ENCODE peak calls at places on chromosomes 13 and 19, in eight cellular contexts. N is IMR-90, B is HepG2, Z is SK-N-SH, S is GM12878, U is A549, A is K562, M is H1. V is an unnamed sample.

GRCh38 chr19:13644648-13645047 is 119.7 kb upstream of the MRI1 start:
- DNase-seq in N (no peak), B (no peak), Z (peak), S (no peak), U (no peak), A (peak), M (no peak), V (no peak)

GRCh38 chr19:2544576-2545415 is 68.9 kb downstream of the GADD45B start:
- DNase-seq in N (no peak), B (no peak), Z (no peak), S (no peak), U (no peak), A (no peak), M (no peak), V (peak)

GRCh38 chr13:106362637-106363036 is 172.8 kb downstream of the EFNB2 start:
- DNase-seq in N (no peak), B (no peak), Z (peak), S (no peak), U (no peak), A (no peak), M (no peak), V (no peak)

GRCh38 chr19:1648926-1649541 is 3.4 kb downstream of the TCF3 start:
- DNase-seq in N (no peak), B (no peak), Z (no peak), S (no peak), U (no peak), A (no peak), M (no peak), V (no peak)

GRCh38 chr19:46812898-46813569 is 24.6 kb upstream of the SLC1A5 start:
- DNase-seq in N (no peak), B (peak), Z (peak), S (no peak), U (no peak), A (peak), M (no peak), V (peak)

GRCh38 chr19:54489766-54490165 is 12.9 kb upstream of the LAIR2 start:
- DNase-seq in N (no peak), B (no peak), Z (no peak), S (no peak), U (no peak), A (no peak), M (no peak), V (no peak)

GRCh38 chr13:19157461-19157860 is 24.2 kb downstream of the TUBA3C start:
- DNase-seq in N (no peak), B (no peak), Z (no peak), S (no peak), U (no peak), A (no peak), M (no peak), V (no peak)

GRCh38 chr19:57642396-57643046 is 9.6 kb downstream of the ZNF211 start:
- DNase-seq in N (no peak), B (no peak), Z (no peak), S (no peak), U (no peak), A (no peak), M (no peak), V (no peak)

GRCh38 chr13:24192811-24193162 is 32.3 kb downstream of the SPATA13 start:
- DNase-seq in N (no peak), B (no peak), Z (no peak), S (no peak), U (no peak), A (no peak), M (no peak), V (no peak)

GRCh38 chr13:73210218-73210883 is 151.5 kb downstream of the KLF5 start:
- DNase-seq in N (no peak), B (peak), Z (no peak), S (no peak), U (no peak), A (no peak), M (no peak), V (no peak)

GRCh38 chr19:44741258-44741731 is 7.2 kb upstream of the BCL3 start:
- DNase-seq in N (no peak), B (no peak), Z (no peak), S (no peak), U (no peak), A (no peak), M (no peak), V (no peak)

GRCh38 chr13:98014766-98015165 is 61.3 kb downstream of the IPO5 start:
- DNase-seq in N (peak), B (no peak), Z (no peak), S (no peak), U (no peak), A (no peak), M (no peak), V (no peak)

GRCh38 chr13:90307136-90307535 is 1040.4 kb upstream of the MIR17HG start:
- DNase-seq in N (no peak), B (no peak), Z (no peak), S (no peak), U (no peak), A (no peak), M (no peak), V (no peak)

GRCh38 chr19:19858751-19859150 is 6.9 kb upstream of the ZNF253 start:
- DNase-seq in N (no peak), B (no peak), Z (no peak), S (no peak), U (no peak), A (no peak), M (no peak), V (no peak)

GRCh38 chr19:8525401-8525684 is 11.4 kb upstream of the ZNF414 start:
- DNase-seq in N (no peak), B (no peak), Z (no peak), S (no peak), U (no peak), A (no peak), M (peak), V (no peak)

GRCh38 chr19:3818479-3818878 is 32.3 kb upstream of the MATK start:
- DNase-seq in N (peak), B (no peak), Z (no peak), S (no peak), U (no peak), A (no peak), M (no peak), V (no peak)

GRCh38 chr13:110116072-110116487 is 190.9 kb downstream of the COL4A1 start:
- DNase-seq in N (peak), B (peak), Z (peak), S (no peak), U (peak), A (peak), M (no peak), V (peak)

GRCh38 chr13:79867248-79867647 is 386.3 kb downstream of the NDFIP2 start:
- DNase-seq in N (peak), B (no peak), Z (no peak), S (no peak), U (no peak), A (no peak), M (no peak), V (no peak)

GRCh38 chr19:4570916-4571304 is 11.4 kb upstream of the SEMA6B start:
- DNase-seq in N (no peak), B (no peak), Z (no peak), S (no peak), U (no peak), A (no peak), M (no peak), V (no peak)

GRCh38 chr13:33193428-33193974 is 92.1 kb downstream of the STARD13 start:
- DNase-seq in N (no peak), B (no peak), Z (peak), S (no peak), U (no peak), A (no peak), M (no peak), V (no peak)

GRCh38 chr13:33195693-33196464 is 89.7 kb downstream of the STARD13 start:
- DNase-seq in N (no peak), B (no peak), Z (no peak), S (no peak), U (no peak), A (no peak), M (no peak), V (no peak)

GRCh38 chr13:33191425-33192221 is 93.9 kb downstream of the STARD13 start:
- DNase-seq in N (peak), B (no peak), Z (peak), S (no peak), U (no peak), A (no peak), M (no peak), V (no peak)

GRCh38 chr13:33197551-33197971 is 88.0 kb downstream of the STARD13 start:
- DNase-seq in N (no peak), B (no peak), Z (no peak), S (no peak), U (no peak), A (no peak), M (no peak), V (no peak)

DNA sequence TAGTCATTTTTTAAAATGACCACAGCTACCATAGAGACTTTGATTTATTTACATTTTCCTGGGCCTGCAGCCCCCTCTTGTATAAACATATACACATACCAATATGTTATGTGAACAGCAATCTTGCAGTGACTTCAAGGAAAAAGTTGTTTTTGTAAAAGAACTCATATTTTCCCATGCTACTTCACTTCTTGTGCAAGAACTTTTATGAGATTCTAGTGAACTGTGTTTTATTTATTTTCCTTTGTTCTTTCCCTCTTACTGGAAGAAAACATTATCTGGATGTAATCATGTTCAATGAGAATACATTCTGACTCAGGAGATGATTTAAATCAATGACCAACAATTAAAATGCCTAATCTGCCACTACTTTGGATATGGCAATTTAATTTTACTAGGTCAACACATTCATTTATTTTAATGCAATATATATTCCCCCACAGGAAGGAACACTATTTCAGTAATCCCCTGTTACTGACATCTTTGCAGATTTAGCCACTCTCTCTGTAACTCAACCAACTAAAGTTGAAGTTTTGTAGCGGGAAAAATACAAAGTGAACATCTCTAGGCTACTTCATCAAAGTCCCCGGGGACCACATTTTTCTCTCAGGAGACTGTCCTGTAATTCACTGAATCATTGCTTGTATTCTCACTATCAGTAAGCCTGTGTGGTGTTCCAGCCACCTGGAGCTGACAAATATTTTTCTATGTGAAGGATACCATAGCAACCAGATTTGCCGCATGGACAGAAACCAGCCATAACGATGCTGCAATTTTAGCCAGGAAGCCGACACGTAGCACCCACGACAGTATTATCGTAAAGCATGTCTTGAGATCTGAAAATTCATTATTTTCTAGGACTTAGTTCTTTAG is 90.5 kb downstream of the STARD13 start:
- DNase-seq in N (peak), B (peak), Z (peak), S (peak), U (no peak), A (no peak), M (no peak), V (no peak)
- TF ChIP-seq USF2 in N (no peak), B (no peak), Z (no peak), S (no peak), U (no peak), A (no peak), M (no peak), V (no peak)

GRCh38 chr13:51827254-51827653 is 17.7 kb downstream of the TMEM272 start:
- DNase-seq in N (no peak), B (no peak), Z (no peak), S (no peak), U (no peak), A (no peak), M (no peak), V (no peak)
- TF ChIP-seq USF2 in N (no peak), B (no peak), Z (no peak), S (no peak), U (no peak), A (no peak), M (no peak), V (no peak)

GRCh38 chr19:32909257-32909656 is 39.7 kb upstream of the SLC7A9 start:
- DNase-seq in N (no peak), B (no peak), Z (no peak), S (no peak), U (no peak), A (no peak), M (no peak), V (no peak)
- TF ChIP-seq USF2 in N (no peak), B (no peak), Z (no peak), S (no peak), U (no peak), A (no peak), M (no peak), V (no peak)

GRCh38 chr13:30395192-30396158 is 26.8 kb upstream of the UBE2L5 start:
- DNase-seq in N (peak), B (peak), Z (peak), S (peak), U (peak), A (no peak), M (no peak), V (peak)

GRCh38 chr13:30400376-30400775 is 21.9 kb upstream of the UBE2L5 start:
- DNase-seq in N (no peak), B (no peak), Z (no peak), S (no peak), U (no peak), A (no peak), M (no peak), V (no peak)

GRCh38 chr13:30401347-30401746 is 20.9 kb upstream of the UBE2L5 start:
- DNase-seq in N (no peak), B (no peak), Z (no peak), S (no peak), U (no peak), A (no peak), M (no peak), V (no peak)

GRCh38 chr13:30396434-30397075 is 25.7 kb upstream of the UBE2L5 start:
- DNase-seq in N (peak), B (no peak), Z (no peak), S (no peak), U (no peak), A (no peak), M (no peak), V (no peak)

GRCh38 chr13:30398601-30399072 is 23.7 kb upstream of the UBE2L5 start:
- DNase-seq in N (peak), B (peak), Z (no peak), S (no peak), U (no peak), A (no peak), M (no peak), V (no peak)
- TF ChIP-seq USF2 in N (no peak), B (no peak), Z (no peak), S (no peak), U (no peak), A (no peak), M (no peak), V (no peak)

DNA sequence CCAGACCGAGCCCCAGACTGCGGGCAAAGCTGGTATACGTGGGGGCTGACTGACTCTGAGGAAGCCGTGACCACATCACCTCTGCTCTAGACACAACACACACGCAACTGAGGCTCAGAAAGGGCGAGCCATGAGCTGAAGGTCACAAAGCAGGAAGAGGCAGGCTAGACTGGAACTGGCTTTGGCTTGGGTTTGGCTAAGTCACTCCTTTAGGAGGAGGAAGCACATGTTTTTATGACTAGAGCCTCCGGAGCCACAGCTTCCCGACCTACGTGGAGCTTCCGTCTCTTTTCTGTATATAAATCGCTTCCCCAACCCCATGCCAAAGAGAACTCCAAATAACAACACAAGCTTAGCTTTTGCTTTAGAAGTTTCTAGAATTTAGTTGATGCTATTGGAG is 48.0 kb downstream of the RFX2 start:
- DNase-seq in N (no peak), B (no peak), Z (no peak), S (no peak), U (no peak), A (no peak), M (no peak), V (no peak)
- TF ChIP-seq USF2 in N (no peak), B (no peak), Z (no peak), S (no peak), U (no peak), A (no peak), M (no peak), V (no peak)

DNA sequence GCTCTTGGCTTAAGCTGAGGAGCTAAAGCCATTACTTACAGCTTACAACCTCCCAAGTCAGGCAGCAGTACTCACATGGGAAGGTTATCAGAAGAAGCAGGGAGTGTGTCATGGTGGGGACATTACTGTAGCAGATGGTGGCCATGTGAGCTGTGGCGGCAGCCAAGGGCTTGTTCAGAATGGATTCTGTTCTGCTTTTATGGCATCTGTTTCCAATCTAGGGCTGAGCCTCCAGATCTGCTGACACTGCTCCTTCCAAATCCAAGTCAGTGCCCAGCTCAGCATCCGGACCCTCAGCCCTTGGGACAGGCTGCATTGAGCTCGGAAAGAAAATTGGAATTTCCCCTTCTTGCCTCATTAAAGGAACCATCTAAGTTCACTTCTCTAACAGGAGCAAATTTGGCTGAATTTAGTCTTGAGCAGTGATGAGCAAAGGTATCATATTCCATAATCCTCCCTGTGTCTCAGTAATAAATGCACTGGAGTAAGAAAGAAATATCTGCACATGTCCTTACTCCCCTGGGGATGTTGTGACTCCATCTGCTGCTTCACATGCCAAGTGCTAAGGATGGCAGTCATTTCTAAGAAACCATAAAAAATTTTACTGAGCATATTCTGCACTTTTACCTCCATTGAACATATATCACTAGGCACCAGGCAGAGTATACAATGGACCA is 73.9 kb downstream of the KCTD12 start:
- DNase-seq in N (no peak), B (no peak), Z (peak), S (no peak), U (no peak), A (no peak), M (no peak), V (no peak)
- TF ChIP-seq USF2 in N (no peak), B (no peak), Z (no peak), S (no peak), U (no peak), A (no peak), M (no peak), V (no peak)

GRCh38 chr19:15107056-15108010 is at the start of gene SYDE1:
- DNase-seq in N (peak), B (peak), Z (peak), S (no peak), U (no peak), A (no peak), M (no peak), V (peak)
- TF ChIP-seq USF2 in N (no peak), B (no peak), Z (no peak), S (no peak), U (no peak), A (no peak), M (no peak), V (no peak)

GRCh38 chr13:51764184-51765141 is 39.5 kb downstream of the DHRS12 start:
- DNase-seq in N (peak), B (peak), Z (no peak), S (peak), U (peak), A (no peak), M (no peak), V (no peak)
- TF ChIP-seq USF2 in N (no peak), B (no peak), Z (no peak), S (no peak), U (no peak), A (no peak), M (no peak), V (no peak)

DNA sequence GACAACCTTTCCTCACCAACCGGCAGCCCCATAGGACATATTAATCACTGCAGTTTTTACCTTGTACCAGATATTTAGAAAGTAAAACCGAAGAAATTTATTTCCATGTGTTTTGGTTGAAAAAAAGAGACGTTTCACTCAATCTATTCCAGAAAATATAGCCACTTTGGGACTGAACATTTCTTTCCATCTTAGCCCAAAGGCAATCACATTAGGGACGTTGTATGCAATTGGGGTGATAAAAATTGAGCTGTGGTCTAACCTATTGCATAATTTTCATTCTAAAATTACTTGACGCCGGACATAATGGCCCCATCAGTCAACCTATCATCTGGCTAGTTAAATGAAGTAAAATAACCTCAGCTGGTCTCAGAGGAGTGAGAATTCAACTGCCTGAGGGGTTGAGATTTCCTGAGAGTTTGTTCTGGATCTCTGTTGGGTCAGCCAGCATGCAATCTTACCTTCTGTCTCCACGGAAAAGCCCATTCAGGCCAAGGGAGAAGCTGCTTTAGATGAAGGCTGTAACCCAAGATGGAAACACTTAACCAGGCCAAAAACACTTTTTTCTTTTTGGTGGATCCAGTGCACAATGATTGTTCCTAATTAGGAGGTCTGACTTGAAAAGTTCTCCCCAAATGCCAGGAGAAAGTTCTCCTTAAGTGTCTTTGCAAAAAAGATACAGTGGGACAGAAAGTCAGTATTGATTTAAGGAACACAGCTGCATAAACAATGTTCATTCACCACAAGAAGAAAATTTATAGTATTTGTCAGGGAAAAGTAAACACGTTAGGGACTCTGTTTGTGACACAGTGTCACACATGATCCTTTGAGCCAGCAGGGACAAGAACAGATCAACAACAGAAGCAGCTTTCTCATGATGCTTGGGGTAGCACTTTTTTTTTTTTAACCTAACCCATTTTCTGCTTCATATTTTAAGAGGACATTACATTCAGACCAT is 34.1 kb downstream of the DLEU7 start:
- DNase-seq in N (no peak), B (no peak), Z (no peak), S (no peak), U (no peak), A (no peak), M (no peak), V (no peak)
- TF ChIP-seq USF2 in N (no peak), B (no peak), Z (no peak), S (no peak), U (no peak), A (no peak), M (no peak), V (no peak)

GRCh38 chr13:44860427-44860826 is 128.8 kb downstream of the NUFIP1 start:
- DNase-seq in N (no peak), B (no peak), Z (no peak), S (no peak), U (no peak), A (no peak), M (no peak), V (no peak)
- TF ChIP-seq USF2 in N (no peak), B (no peak), Z (no peak), S (no peak), U (no peak), A (no peak), M (no peak), V (no peak)

V was measured in WTC11.